ENCODE peak calls at places on chromosome 15, in seven cellular contexts. One of them, this sample, is unnamed.

GRCh38 chr15:26134152-26134551 is 271.0 kb upstream of the ATP10A start:
- DNase-seq in AML-193: no peak
- DNase-seq in iPS DF 19.7: no peak
- DNase-seq in activated CD8-positive, alpha-beta memory T cell treated with anti-CD3 and anti-CD28 coated beads for 1 hour: no peak
- DNase-seq in fibroblast of the aortic adventitia: no peak
- DNase-seq in iPS-NIHi11: no peak
- DNase-seq in SW 1271: no peak
- DNase-seq in this sample: no peak

GRCh38 chr15:53354905-53355304 is 404.6 kb downstream of the WDR72 start:
- DNase-seq in AML-193: no peak
- DNase-seq in iPS DF 19.7: no peak
- DNase-seq in activated CD8-positive, alpha-beta memory T cell treated with anti-CD3 and anti-CD28 coated beads for 1 hour: no peak
- DNase-seq in fibroblast of the aortic adventitia: no peak
- DNase-seq in iPS-NIHi11: no peak
- DNase-seq in SW 1271: no peak
- DNase-seq in this sample: no peak

GRCh38 chr15:51155906-51156305 is 61.2 kb upstream of the TNFAIP8L3 start:
- DNase-seq in AML-193: no peak
- DNase-seq in iPS DF 19.7: no peak
- DNase-seq in activated CD8-positive, alpha-beta memory T cell treated with anti-CD3 and anti-CD28 coated beads for 1 hour: no peak
- DNase-seq in fibroblast of the aortic adventitia: no peak
- DNase-seq in iPS-NIHi11: no peak
- DNase-seq in SW 1271: no peak
- DNase-seq in this sample: no peak

GRCh38 chr15:100259266-100259665 is 82.5 kb downstream of the ADAMTS17 start:
- DNase-seq in AML-193: no peak
- DNase-seq in iPS DF 19.7: no peak
- DNase-seq in activated CD8-positive, alpha-beta memory T cell treated with anti-CD3 and anti-CD28 coated beads for 1 hour: no peak
- DNase-seq in fibroblast of the aortic adventitia: no peak
- DNase-seq in iPS-NIHi11: no peak
- DNase-seq in SW 1271: no peak
- DNase-seq in this sample: peak

GRCh38 chr15:94232107-94232506 is 746 bp downstream of the MCTP2 start:
- DNase-seq in AML-193: no peak
- DNase-seq in iPS DF 19.7: no peak
- DNase-seq in activated CD8-positive, alpha-beta memory T cell treated with anti-CD3 and anti-CD28 coated beads for 1 hour: no peak
- DNase-seq in fibroblast of the aortic adventitia: no peak
- DNase-seq in iPS-NIHi11: no peak
- DNase-seq in SW 1271: no peak
- DNase-seq in this sample: no peak

GRCh38 chr15:55253580-55253979 is 36.0 kb downstream of the RAB27A start:
- DNase-seq in AML-193: peak
- DNase-seq in iPS DF 19.7: no peak
- DNase-seq in activated CD8-positive, alpha-beta memory T cell treated with anti-CD3 and anti-CD28 coated beads for 1 hour: no peak
- DNase-seq in fibroblast of the aortic adventitia: peak
- DNase-seq in iPS-NIHi11: no peak
- DNase-seq in SW 1271: no peak
- DNase-seq in this sample: no peak

GRCh38 chr15:91263632-91264477 is 163.8 kb downstream of the SV2B start:
- DNase-seq in AML-193: peak
- DNase-seq in iPS DF 19.7: no peak
- DNase-seq in activated CD8-positive, alpha-beta memory T cell treated with anti-CD3 and anti-CD28 coated beads for 1 hour: no peak
- DNase-seq in fibroblast of the aortic adventitia: peak
- DNase-seq in iPS-NIHi11: no peak
- DNase-seq in SW 1271: no peak
- DNase-seq in this sample: peak

GRCh38 chr15:89419370-89419984 is 76.9 kb downstream of the RHCG start:
- DNase-seq in AML-193: peak
- DNase-seq in iPS DF 19.7: no peak
- DNase-seq in activated CD8-positive, alpha-beta memory T cell treated with anti-CD3 and anti-CD28 coated beads for 1 hour: no peak
- DNase-seq in fibroblast of the aortic adventitia: peak
- DNase-seq in iPS-NIHi11: peak
- DNase-seq in SW 1271: no peak
- DNase-seq in this sample: no peak

GRCh38 chr15:29920515-29920914 is 98.2 kb upstream of the TJP1 start:
- DNase-seq in AML-193: no peak
- DNase-seq in iPS DF 19.7: no peak
- DNase-seq in activated CD8-positive, alpha-beta memory T cell treated with anti-CD3 and anti-CD28 coated beads for 1 hour: no peak
- DNase-seq in fibroblast of the aortic adventitia: no peak
- DNase-seq in iPS-NIHi11: peak
- DNase-seq in SW 1271: no peak
- DNase-seq in this sample: no peak

GRCh38 chr15:44327578-44327977 is 39.1 kb downstream of the GOLM2 start:
- DNase-seq in AML-193: no peak
- DNase-seq in iPS DF 19.7: no peak
- DNase-seq in activated CD8-positive, alpha-beta memory T cell treated with anti-CD3 and anti-CD28 coated beads for 1 hour: no peak
- DNase-seq in fibroblast of the aortic adventitia: no peak
- DNase-seq in iPS-NIHi11: no peak
- DNase-seq in SW 1271: no peak
- DNase-seq in this sample: no peak

GRCh38 chr15:80208758-80209734 is 43.0 kb downstream of the CTXND1 start:
- DNase-seq in AML-193: no peak
- DNase-seq in iPS DF 19.7: no peak
- DNase-seq in activated CD8-positive, alpha-beta memory T cell treated with anti-CD3 and anti-CD28 coated beads for 1 hour: no peak
- DNase-seq in fibroblast of the aortic adventitia: no peak
- DNase-seq in iPS-NIHi11: no peak
- DNase-seq in SW 1271: no peak
- DNase-seq in this sample: peak

GRCh38 chr15:76196286-76196948 is 114.9 kb downstream of the ETFA start:
- DNase-seq in AML-193: peak
- DNase-seq in iPS DF 19.7: no peak
- DNase-seq in activated CD8-positive, alpha-beta memory T cell treated with anti-CD3 and anti-CD28 coated beads for 1 hour: no peak
- DNase-seq in fibroblast of the aortic adventitia: peak
- DNase-seq in iPS-NIHi11: peak
- DNase-seq in SW 1271: peak
- DNase-seq in this sample: no peak

GRCh38 chr15:40300771-40301170 is 7.0 kb downstream of the PLCB2 start:
- DNase-seq in AML-193: no peak
- DNase-seq in iPS DF 19.7: no peak
- DNase-seq in activated CD8-positive, alpha-beta memory T cell treated with anti-CD3 and anti-CD28 coated beads for 1 hour: no peak
- DNase-seq in fibroblast of the aortic adventitia: no peak
- DNase-seq in iPS-NIHi11: no peak
- DNase-seq in SW 1271: no peak
- DNase-seq in this sample: no peak

This sample was measured in coronary artery.